ENCODE peak calls at places on chromosome 18, in ten cellular contexts. H is NCI-H2081; E is memory B cell; K is suprapubic skin; U is astrocyte of the cerebellum; T is thyroid gland; L is NCI-H1694 treated with DMSO at 0.1 percent for 48 hours; I is NCI-H146; M is coronary artery; N is stimulated activated CD8-positive, alpha-beta memory T cell treated with anti-CD3 and anti-CD28 coated beads, Interleukin-15, amount 100 ng/mL, for 1 hour. G is an unnamed sample.
A peak's percentile ranks its signal among the peaks of the same experiment; 100 is the strongest.

GRCh38 chr18:50559750-50560680 is at the start of gene MAPK4:
- DNase-seq in E (peak; percentile 9), M (no peak), H (peak; percentile 52), L (no peak), U (no peak), I (peak; percentile 92), K (peak; percentile 61), N (no peak), T (peak; percentile 68), G (no peak)

GRCh38 chr18:74834424-74835309 is 237.0 kb downstream of the ZNF407 start:
- DNase-seq in N (no peak), U (no peak), M (no peak), T (no peak), E (no peak), K (no peak), H (no peak), I (no peak), L (no peak), G (no peak)

GRCh38 chr18:38427234-38427633 is 861.6 kb upstream of the CELF4 start:
- DNase-seq in N (no peak), I (peak; percentile 97), E (no peak), K (no peak), L (peak; percentile 17), H (peak; percentile 64), T (no peak), M (no peak), U (no peak), G (no peak)

GRCh38 chr18:9321709-9322108 is 12.9 kb upstream of the TWSG1 start:
- DNase-seq in U (no peak), H (no peak), M (no peak), I (no peak), E (no peak), K (no peak), N (no peak), L (no peak), T (no peak), G (no peak)

GRCh38 chr18:55903911-55904310 is 315.9 kb upstream of the TCF4 start:
- DNase-seq in H (no peak), K (no peak), N (no peak), E (no peak), L (no peak), U (no peak), M (no peak), I (no peak), T (no peak), G (no peak)

GRCh38 chr18:12376034-12376717 is 851 bp downstream of the AFG3L2 start:
- DNase-seq in H (peak; percentile 52), E (no peak), U (no peak), M (no peak), T (peak; percentile 9), K (peak; percentile 81), L (no peak), N (no peak), I (peak; percentile 69), G (peak; percentile 32)

GRCh38 chr18:54928236-54928635 is 31.0 kb downstream of the CCDC68 start:
- DNase-seq in E (no peak), N (no peak), K (no peak), H (no peak), T (no peak), L (no peak), M (no peak), I (no peak), U (no peak), G (no peak)

GRCh38 chr18:54532222-54532621 is 58.8 kb upstream of the DYNAP start:
- DNase-seq in K (no peak), U (no peak), H (no peak), L (no peak), M (no peak), E (no peak), I (no peak), N (no peak), T (no peak), G (no peak)

GRCh38 chr18:39966275-39966674 is 1988.8 kb upstream of the PIK3C3 start:
- DNase-seq in H (no peak), M (no peak), E (no peak), N (no peak), T (peak; percentile 25), L (no peak), I (peak; percentile 35), U (no peak), K (no peak), G (no peak)